ENCODE peak calls at places on chromosomes 4 and X, in four cellular contexts. One of them, this sample, is unnamed.

GRCh38 chrX:107747596-107748161 is 27.9 kb downstream of the TSC22D3 start:
- DNase-seq in brain microvascular endothelial cell: peak
- DNase-seq in GM12892: no peak
- DNase-seq in upper lobe of right lung: no peak
- DNase-seq in this sample: no peak

GRCh38 chrX:147072747-147073146 is 258.2 kb upstream of the CXorf51A start:
- DNase-seq in brain microvascular endothelial cell: no peak
- DNase-seq in upper lobe of right lung: no peak
- DNase-seq in GM12892: no peak
- DNase-seq in this sample: no peak

GRCh38 chrX:21740329-21741274 is 17.3 kb downstream of the SMPX start:
- DNase-seq in brain microvascular endothelial cell: peak
- DNase-seq in upper lobe of right lung: no peak
- DNase-seq in GM12892: no peak
- DNase-seq in this sample: no peak

GRCh38 chr4:90174622-90175023 is 47.4 kb downstream of the CCSER1 start:
- DNase-seq in brain microvascular endothelial cell: no peak
- DNase-seq in upper lobe of right lung: no peak
- DNase-seq in GM12892: no peak
- DNase-seq in this sample: peak

GRCh38 chr4:38322709-38323108 is 341.3 kb upstream of the KLF3 start:
- DNase-seq in GM12892: no peak
- DNase-seq in upper lobe of right lung: no peak
- DNase-seq in brain microvascular endothelial cell: peak
- DNase-seq in this sample: no peak

GRCh38 chr4:80492761-80493160 is 157.2 kb downstream of the CFAP299 start:
- DNase-seq in upper lobe of right lung: no peak
- DNase-seq in brain microvascular endothelial cell: no peak
- DNase-seq in GM12892: no peak
- DNase-seq in this sample: no peak

GRCh38 chr4:56757270-56757746 is 64.2 kb downstream of the SPINK2 start:
- DNase-seq in brain microvascular endothelial cell: peak
- DNase-seq in GM12892: no peak
- DNase-seq in upper lobe of right lung: no peak
- DNase-seq in this sample: no peak

GRCh38 chr4:114041117-114041475 is 61.6 kb upstream of the ARSJ start:
- DNase-seq in upper lobe of right lung: no peak
- DNase-seq in brain microvascular endothelial cell: no peak
- DNase-seq in GM12892: no peak
- DNase-seq in this sample: peak

GRCh38 chr4:54914781-54915180 is 210.6 kb downstream of the KDR start:
- DNase-seq in upper lobe of right lung: no peak
- DNase-seq in brain microvascular endothelial cell: no peak
- DNase-seq in GM12892: no peak
- DNase-seq in this sample: no peak

GRCh38 chrX:19760345-19760744 is 127.1 kb downstream of the SH3KBP1 start:
- DNase-seq in brain microvascular endothelial cell: no peak
- DNase-seq in upper lobe of right lung: no peak
- DNase-seq in GM12892: no peak
- DNase-seq in this sample: peak

GRCh38 chrX:81202413-81202794 is 502 bp downstream of the SH3BGRL start:
- DNase-seq in brain microvascular endothelial cell: peak
- DNase-seq in upper lobe of right lung: no peak
- DNase-seq in GM12892: no peak
- DNase-seq in this sample: no peak

GRCh38 chr4:77065382-77065781 is 10.4 kb downstream of the CCNI start:
- DNase-seq in brain microvascular endothelial cell: no peak
- DNase-seq in upper lobe of right lung: no peak
- DNase-seq in GM12892: no peak
- DNase-seq in this sample: peak

GRCh38 chr4:170008376-170008775 is 17.8 kb downstream of the MFAP3L start:
- DNase-seq in GM12892: no peak
- DNase-seq in brain microvascular endothelial cell: no peak
- DNase-seq in upper lobe of right lung: no peak
- DNase-seq in this sample: no peak

GRCh38 chr4:76022031-76022430 is 1.3 kb downstream of the CXCL10 start:
- DNase-seq in brain microvascular endothelial cell: no peak
- DNase-seq in upper lobe of right lung: no peak
- DNase-seq in GM12892: no peak
- DNase-seq in this sample: peak

GRCh38 chr4:126772662-126773061 is 860.1 kb upstream of the INTU start:
- DNase-seq in GM12892: no peak
- DNase-seq in brain microvascular endothelial cell: no peak
- DNase-seq in upper lobe of right lung: no peak
- DNase-seq in this sample: no peak

GRCh38 chrX:148609766-148610698 is 109.6 kb downstream of the AFF2 start:
- DNase-seq in GM12892: no peak
- DNase-seq in upper lobe of right lung: no peak
- DNase-seq in brain microvascular endothelial cell: no peak
- DNase-seq in this sample: no peak

GRCh38 chr4:128285085-128286023 is 2.3 kb downstream of the PGRMC2 start:
- DNase-seq in upper lobe of right lung: no peak
- DNase-seq in brain microvascular endothelial cell: no peak
- DNase-seq in GM12892: no peak
- DNase-seq in this sample: no peak

GRCh38 chr4:158856852-158857251 is 88.0 kb downstream of the FNIP2 start:
- DNase-seq in brain microvascular endothelial cell: no peak
- DNase-seq in upper lobe of right lung: no peak
- DNase-seq in GM12892: no peak
- DNase-seq in this sample: peak

This sample was measured in trophoblast cell.